ENCODE peak calls at places on chromosome 17, in four cellular contexts. A is K562, P is Peyer's patch, J is lung. F is an unnamed sample.

GRCh38 chr17:31296156-31296555 is 883 bp downstream of the OMG start:
- DNase-seq in A (no peak), P (no peak), J (no peak), F (no peak)

GRCh38 chr17:37292429-37293139 is 83.2 kb upstream of the C17orf78 start:
- DNase-seq in P (no peak), A (no peak), J (no peak), F (no peak)

GRCh38 chr17:79760197-79760906 is 17.6 kb upstream of the CBX2 start:
- DNase-seq in J (no peak), A (no peak), P (no peak), F (no peak)

GRCh38 chr17:8706431-8706830 is 38.2 kb downstream of the CCDC42 start:
- DNase-seq in A (no peak), J (no peak), P (no peak), F (no peak)

GRCh38 chr17:1180958-1181768 is 1.4 kb upstream of the ABR start:
- DNase-seq in A (no peak), J (no peak), P (peak; percentile 78), F (no peak)

GRCh38 chr17:79073706-79074088 is 927 bp upstream of the ENGASE start:
- DNase-seq in J (no peak), P (peak; percentile 80), A (no peak), F (no peak)

GRCh38 chr17:49210158-49211029 is at the start of the genes ABI3 and GNGT2:
- DNase-seq in P (peak; percentile 91), J (no peak), A (no peak), F (no peak)

GRCh38 chr17:32746280-32746679 is 130.6 kb downstream of the MYO1D start:
- DNase-seq in P (no peak), J (no peak), A (no peak), F (no peak)

GRCh38 chr17:57440522-57441269 is 184.4 kb downstream of the MSI2 start:
- DNase-seq in J (peak; percentile 31), A (peak; percentile 59), P (peak; percentile 66), F (peak; percentile 46)

GRCh38 chr17:49388692-49389513 is 25.8 kb downstream of the PHB1 start:
- DNase-seq in A (no peak), P (no peak), J (no peak), F (no peak)

GRCh38 chr17:8084250-8084649 is 3.3 kb downstream of the ALOX12B start:
- DNase-seq in A (no peak), J (no peak), P (no peak), F (no peak)

GRCh38 chr17:36791961-36792475 is 145.3 kb upstream of the LHX1 start:
- DNase-seq in P (no peak), J (no peak), A (no peak), F (no peak)

GRCh38 chr17:41917957-41918391 is 777 bp downstream of the ACLY start:
- DNase-seq in A (peak; percentile 64), P (peak; percentile 70), J (peak; percentile 60), F (no peak)

GRCh38 chr17:48728232-48729231 is at the start of gene HOXB13:
- DNase-seq in P (no peak), J (no peak), A (peak; percentile 56), F (no peak)

GRCh38 chr17:65064452-65065019 is 8.0 kb upstream of the GNA13 start:
- DNase-seq in A (no peak), J (no peak), P (no peak), F (peak; percentile 61)

GRCh38 chr17:17568772-17569195 is 22.7 kb downstream of the PEMT start:
- DNase-seq in J (peak; percentile 79), A (peak; percentile 85), P (peak; percentile 80), F (no peak)

GRCh38 chr17:2181206-2181983 is 122.2 kb downstream of the SMG6 start:
- DNase-seq in J (peak; percentile 47), A (no peak), P (no peak), F (peak; percentile 88)

GRCh38 chr17:63035271-63035670 is 69.2 kb downstream of the TANC2 start:
- DNase-seq in A (no peak), P (no peak), J (no peak), F (peak; percentile 44)

GRCh38 chr17:80008848-80009247 is 26.8 kb downstream of the TBC1D16 start:
- DNase-seq in P (no peak), J (no peak), A (no peak), F (no peak)

GRCh38 chr17:36920032-36921000 is 17.0 kb upstream of the LHX1 start:
- DNase-seq in A (peak; percentile 56), P (no peak), J (no peak), F (no peak)

GRCh38 chr17:15659663-15660062 is 24.4 kb downstream of the TRIM16 start:
- DNase-seq in J (peak; percentile 80), P (no peak), A (no peak), F (no peak)

GRCh38 chr17:1486802-1487695 is 5.4 kb downstream of the MYO1C start:
- DNase-seq in J (peak; percentile 84), P (peak; percentile 93), A (peak; percentile 25), F (no peak)

GRCh38 chr17:36888236-36888957 is 48.9 kb upstream of the LHX1 start:
- DNase-seq in A (no peak), P (no peak), J (no peak), F (no peak)

GRCh38 chr17:19254651-19255050 is 17.5 kb downstream of the EPN2 start:
- DNase-seq in A (no peak), P (no peak), J (no peak), F (no peak)

GRCh38 chr17:76270770-76271668 is 5.9 kb downstream of the UBALD2 start:
- DNase-seq in P (no peak), A (no peak), J (no peak), F (no peak)

GRCh38 chr17:79997004-79997673 is 38.5 kb downstream of the TBC1D16 start:
- DNase-seq in P (peak; percentile 83), J (peak; percentile 48), A (no peak), F (no peak)

GRCh38 chr17:1467898-1468492 is 12.0 kb upstream of the CRK start:
- DNase-seq in J (peak; percentile 81), P (no peak), A (no peak), F (no peak)

GRCh38 chr17:56290486-56291118 is 137.3 kb downstream of the ANKFN1 start:
- DNase-seq in P (no peak), A (no peak), J (no peak), F (no peak)

GRCh38 chr17:18959071-18959844 is 7.3 kb downstream of the SLC5A10 start:
- DNase-seq in A (no peak), P (no peak), J (no peak), F (no peak)

GRCh38 chr17:36918260-36918691 is 19.0 kb upstream of the LHX1 start:
- DNase-seq in A (no peak), J (no peak), P (no peak), F (no peak)

GRCh38 chr17:79126139-79126538 is 51.5 kb downstream of the ENGASE start:
- DNase-seq in P (no peak), J (no peak), A (no peak), F (no peak)

GRCh38 chr17:65730711-65731169 is 169.3 kb upstream of the AXIN2 start:
- DNase-seq in P (no peak), A (no peak), J (no peak), F (no peak)

GRCh38 chr17:78944956-78945355 is 19.8 kb upstream of the TIMP2 start:
- DNase-seq in A (no peak), P (no peak), J (no peak), F (no peak)

GRCh38 chr17:72534265-72534664 is 413.4 kb downstream of the SOX9 start:
- DNase-seq in J (no peak), A (no peak), P (no peak), F (no peak)

GRCh38 chr17:72565006-72565405 is 444.2 kb downstream of the SOX9 start:
- DNase-seq in P (no peak), A (no peak), J (no peak), F (no peak)

GRCh38 chr17:19447085-19447583 is 36.1 kb downstream of the RNF112 start:
- DNase-seq in J (peak; percentile 74), A (peak; percentile 56), P (peak; percentile 87), F (peak; percentile 49)

GRCh38 chr17:47733414-47734288 is 615 bp downstream of the TBX21 start:
- DNase-seq in A (no peak), J (no peak), P (peak; percentile 49), F (no peak)

GRCh38 chr17:67245694-67246397 is 850 bp upstream of the HELZ start:
- DNase-seq in J (peak; percentile 33), A (peak; percentile 72), P (peak; percentile 69), F (no peak)

GRCh38 chr17:68820476-68820824 is 134.7 kb downstream of the ABCA8 start:
- DNase-seq in P (no peak), A (no peak), J (no peak), F (no peak)

GRCh38 chr17:35051579-35052239 is 11.8 kb downstream of the RFFL start:
- DNase-seq in A (no peak), P (no peak), J (no peak), F (no peak)

GRCh38 chr17:35053204-35053603 is 10.3 kb downstream of the RFFL start:
- DNase-seq in P (no peak), J (no peak), A (no peak), F (no peak)

GRCh38 chr17:35052240-35052608 is 11.3 kb downstream of the RFFL start:
- DNase-seq in J (no peak), P (no peak), A (no peak), F (peak; percentile 24)

GRCh38 chr17:35051183-35051578 is 12.3 kb downstream of the RFFL start:
- DNase-seq in J (no peak), A (no peak), P (no peak), F (no peak)

DNA sequence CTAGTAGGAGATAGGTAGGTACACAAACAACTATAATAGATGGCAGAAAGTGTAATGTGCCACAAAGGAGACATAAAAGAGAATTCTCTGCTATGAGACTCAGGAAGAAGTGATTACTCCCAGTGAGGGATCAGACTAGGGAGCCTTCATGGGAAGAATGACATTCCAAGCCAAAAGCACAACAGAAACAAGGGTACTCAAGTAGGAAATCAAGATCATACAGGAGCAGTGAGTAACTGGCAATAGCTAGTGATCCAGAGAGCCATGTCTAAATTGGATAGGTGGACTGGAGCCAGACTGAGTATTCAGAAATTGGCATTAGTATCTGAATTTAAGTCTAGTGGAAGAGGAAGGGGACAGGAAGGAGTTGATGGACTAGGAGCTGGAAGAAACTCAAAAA is 10.7 kb downstream of the RFFL start:
- DNase-seq in J (no peak), P (no peak), A (no peak), F (no peak)
- H3K27ac ChIP-seq in J (no peak overlapping the region), P (peak overlapping the region; percentile 80), A (no peak overlapping the region), F (no peak overlapping the region)

GRCh38 chr17:81877569-81877968 is 6.4 kb upstream of the ARHGDIA start:
- DNase-seq in J (no peak), A (no peak), P (no peak), F (no peak)
- TF ChIP-seq CTCF in J (no peak), A (no peak), P (no peak), F (no peak)

DNA sequence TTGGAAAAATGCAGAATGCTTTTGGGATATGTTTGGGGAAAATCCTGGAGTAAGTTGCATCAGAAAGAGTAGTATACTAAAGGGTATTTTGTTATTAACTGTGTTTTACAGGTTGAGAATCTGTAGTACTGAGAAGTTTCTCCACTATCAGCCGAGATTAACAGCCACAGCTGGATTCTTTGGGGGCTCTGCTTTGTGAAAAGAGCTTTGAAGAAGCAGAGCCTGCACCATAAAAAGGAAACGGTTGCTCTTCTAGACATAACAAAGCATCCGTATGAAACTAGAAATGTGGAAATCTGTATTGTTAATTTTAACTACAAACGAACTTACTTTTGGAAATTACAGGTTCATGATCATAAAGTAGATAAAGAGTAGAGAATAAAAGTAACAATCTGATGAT is 5.3 kb downstream of the NLK start:
- DNase-seq in J (no peak), A (no peak), P (no peak), F (no peak)
- H3K27ac ChIP-seq in J (no peak overlapping the region), A (no peak overlapping the region), P (no peak overlapping the region), F (no peak overlapping the region)

GRCh38 chr17:6710317-6710716 is 2.9 kb downstream of the SLC13A5 start:
- DNase-seq in P (no peak), J (no peak), A (no peak), F (no peak)
- TF ChIP-seq CTCF in P (no peak), J (no peak), A (peak; percentile 46), F (no peak)

GRCh38 chr17:4597975-4598374 is 13.6 kb downstream of the SMTNL2 start:
- DNase-seq in J (no peak), A (no peak), P (no peak), F (no peak)
- H3K27ac ChIP-seq in J (no peak overlapping the region), A (no peak overlapping the region), P (peak overlapping the region; percentile 31), F (no peak overlapping the region)

F was measured in AG04450.